ENCODE peak calls at places on chromosomes 13 and 19, in six cellular contexts. One of them, this sample, is unnamed.

GRCh38 chr13:99386911-99387788 is 80.0 kb upstream of the GPR183 start:
- DNase-seq in left ventricle myocardium inferior: peak
- DNase-seq in epithelial cell of esophagus: peak
- DNase-seq in fibroblast of lung: no peak
- DNase-seq in fibroblast of the aortic adventitia: no peak
- DNase-seq in breast epithelium: no peak
- DNase-seq in this sample: peak

GRCh38 chr13:112740502-112741131 is 50.8 kb downstream of the ATP11A start:
- DNase-seq in left ventricle myocardium inferior: peak
- DNase-seq in epithelial cell of esophagus: peak
- DNase-seq in fibroblast of lung: peak
- DNase-seq in fibroblast of the aortic adventitia: peak
- DNase-seq in breast epithelium: peak
- DNase-seq in this sample: no peak

GRCh38 chr19:19292607-19293006 is 19.5 kb upstream of the TM6SF2 start:
- DNase-seq in left ventricle myocardium inferior: no peak
- DNase-seq in epithelial cell of esophagus: no peak
- DNase-seq in fibroblast of lung: no peak
- DNase-seq in fibroblast of the aortic adventitia: no peak
- DNase-seq in breast epithelium: no peak
- DNase-seq in this sample: no peak

GRCh38 chr13:50303963-50304721 is 288.9 kb downstream of the KCNRG start:
- DNase-seq in left ventricle myocardium inferior: no peak
- DNase-seq in epithelial cell of esophagus: no peak
- DNase-seq in fibroblast of lung: no peak
- DNase-seq in fibroblast of the aortic adventitia: no peak
- DNase-seq in breast epithelium: no peak
- DNase-seq in this sample: no peak

GRCh38 chr13:29799041-29799440 is 51.4 kb downstream of the UBL3 start:
- DNase-seq in left ventricle myocardium inferior: no peak
- DNase-seq in epithelial cell of esophagus: no peak
- DNase-seq in fibroblast of lung: no peak
- DNase-seq in fibroblast of the aortic adventitia: no peak
- DNase-seq in breast epithelium: no peak
- DNase-seq in this sample: no peak

GRCh38 chr19:41297628-41298326 is 12.2 kb upstream of the CCDC97 start:
- DNase-seq in left ventricle myocardium inferior: no peak
- DNase-seq in epithelial cell of esophagus: no peak
- DNase-seq in fibroblast of lung: no peak
- DNase-seq in fibroblast of the aortic adventitia: no peak
- DNase-seq in breast epithelium: no peak
- DNase-seq in this sample: no peak

GRCh38 chr13:98829541-98829940 is 77.1 kb upstream of the SLC15A1 start:
- DNase-seq in left ventricle myocardium inferior: no peak
- DNase-seq in epithelial cell of esophagus: no peak
- DNase-seq in fibroblast of lung: no peak
- DNase-seq in fibroblast of the aortic adventitia: no peak
- DNase-seq in breast epithelium: no peak
- DNase-seq in this sample: no peak

GRCh38 chr13:27666951-27667350 is 45.3 kb downstream of the POLR1D start:
- DNase-seq in left ventricle myocardium inferior: no peak
- DNase-seq in epithelial cell of esophagus: no peak
- DNase-seq in fibroblast of lung: no peak
- DNase-seq in fibroblast of the aortic adventitia: no peak
- DNase-seq in breast epithelium: no peak
- DNase-seq in this sample: no peak

GRCh38 chr13:28031220-28031903 is 42.9 kb upstream of the URAD start:
- DNase-seq in left ventricle myocardium inferior: peak
- DNase-seq in epithelial cell of esophagus: no peak
- DNase-seq in fibroblast of lung: no peak
- DNase-seq in fibroblast of the aortic adventitia: no peak
- DNase-seq in breast epithelium: peak
- DNase-seq in this sample: no peak

GRCh38 chr13:78610381-78610883 is 7.1 kb upstream of the POU4F1 start:
- DNase-seq in left ventricle myocardium inferior: no peak
- DNase-seq in epithelial cell of esophagus: peak
- DNase-seq in fibroblast of lung: peak
- DNase-seq in fibroblast of the aortic adventitia: peak
- DNase-seq in breast epithelium: no peak
- DNase-seq in this sample: no peak

GRCh38 chr19:38194061-38194701 is 29.8 kb downstream of the DPF1 start:
- DNase-seq in left ventricle myocardium inferior: no peak
- DNase-seq in epithelial cell of esophagus: peak
- DNase-seq in fibroblast of lung: no peak
- DNase-seq in fibroblast of the aortic adventitia: no peak
- DNase-seq in breast epithelium: no peak
- DNase-seq in this sample: no peak

GRCh38 chr19:12496480-12496879 is 11.9 kb upstream of the ZNF709 start:
- DNase-seq in left ventricle myocardium inferior: no peak
- DNase-seq in epithelial cell of esophagus: no peak
- DNase-seq in fibroblast of lung: no peak
- DNase-seq in fibroblast of the aortic adventitia: no peak
- DNase-seq in breast epithelium: no peak
- DNase-seq in this sample: no peak

GRCh38 chr19:12494260-12494860 is 9.7 kb upstream of the ZNF709 start:
- DNase-seq in left ventricle myocardium inferior: no peak
- DNase-seq in epithelial cell of esophagus: no peak
- DNase-seq in fibroblast of lung: no peak
- DNase-seq in fibroblast of the aortic adventitia: no peak
- DNase-seq in breast epithelium: no peak
- DNase-seq in this sample: no peak

GRCh38 chr19:12497032-12497431 is 12.4 kb upstream of the ZNF709 start:
- DNase-seq in left ventricle myocardium inferior: no peak
- DNase-seq in epithelial cell of esophagus: no peak
- DNase-seq in fibroblast of lung: no peak
- DNase-seq in fibroblast of the aortic adventitia: no peak
- DNase-seq in breast epithelium: no peak
- DNase-seq in this sample: no peak

GRCh38 chr19:12495002-12495802 is 10.6 kb upstream of the ZNF709 start:
- DNase-seq in left ventricle myocardium inferior: peak
- DNase-seq in epithelial cell of esophagus: peak
- DNase-seq in fibroblast of lung: peak
- DNase-seq in fibroblast of the aortic adventitia: peak
- DNase-seq in breast epithelium: peak
- DNase-seq in this sample: peak
- TF ChIP-seq CTCF in left ventricle myocardium inferior: peak
- TF ChIP-seq CTCF in epithelial cell of esophagus: peak
- TF ChIP-seq CTCF in fibroblast of lung: peak
- TF ChIP-seq CTCF in fibroblast of the aortic adventitia: peak
- TF ChIP-seq CTCF in breast epithelium: no peak
- TF ChIP-seq CTCF in this sample: peak

GRCh38 chr13:85265296-85265695 is 533.9 kb downstream of the SLITRK6 start:
- DNase-seq in left ventricle myocardium inferior: no peak
- DNase-seq in epithelial cell of esophagus: peak
- DNase-seq in fibroblast of lung: no peak
- DNase-seq in fibroblast of the aortic adventitia: no peak
- DNase-seq in breast epithelium: no peak
- DNase-seq in this sample: no peak

GRCh38 chr13:85266771-85267170 is 532.4 kb downstream of the SLITRK6 start:
- DNase-seq in left ventricle myocardium inferior: no peak
- DNase-seq in epithelial cell of esophagus: no peak
- DNase-seq in fibroblast of lung: no peak
- DNase-seq in fibroblast of the aortic adventitia: no peak
- DNase-seq in breast epithelium: no peak
- DNase-seq in this sample: no peak

GRCh38 chr13:85260896-85261295 is 538.3 kb downstream of the SLITRK6 start:
- DNase-seq in left ventricle myocardium inferior: no peak
- DNase-seq in epithelial cell of esophagus: no peak
- DNase-seq in fibroblast of lung: no peak
- DNase-seq in fibroblast of the aortic adventitia: no peak
- DNase-seq in breast epithelium: no peak
- DNase-seq in this sample: no peak

GRCh38 chr13:85266331-85266730 is 532.9 kb downstream of the SLITRK6 start:
- DNase-seq in left ventricle myocardium inferior: no peak
- DNase-seq in epithelial cell of esophagus: peak
- DNase-seq in fibroblast of lung: no peak
- DNase-seq in fibroblast of the aortic adventitia: no peak
- DNase-seq in breast epithelium: no peak
- DNase-seq in this sample: no peak

GRCh38 chr13:85261757-85262346 is 537.4 kb downstream of the SLITRK6 start:
- DNase-seq in left ventricle myocardium inferior: no peak
- DNase-seq in epithelial cell of esophagus: peak
- DNase-seq in fibroblast of lung: no peak
- DNase-seq in fibroblast of the aortic adventitia: no peak
- DNase-seq in breast epithelium: no peak
- DNase-seq in this sample: no peak
- TF ChIP-seq CTCF in left ventricle myocardium inferior: no peak
- TF ChIP-seq CTCF in epithelial cell of esophagus: peak
- TF ChIP-seq CTCF in fibroblast of lung: peak
- TF ChIP-seq CTCF in fibroblast of the aortic adventitia: peak
- TF ChIP-seq CTCF in breast epithelium: no peak
- TF ChIP-seq CTCF in this sample: peak

DNA sequence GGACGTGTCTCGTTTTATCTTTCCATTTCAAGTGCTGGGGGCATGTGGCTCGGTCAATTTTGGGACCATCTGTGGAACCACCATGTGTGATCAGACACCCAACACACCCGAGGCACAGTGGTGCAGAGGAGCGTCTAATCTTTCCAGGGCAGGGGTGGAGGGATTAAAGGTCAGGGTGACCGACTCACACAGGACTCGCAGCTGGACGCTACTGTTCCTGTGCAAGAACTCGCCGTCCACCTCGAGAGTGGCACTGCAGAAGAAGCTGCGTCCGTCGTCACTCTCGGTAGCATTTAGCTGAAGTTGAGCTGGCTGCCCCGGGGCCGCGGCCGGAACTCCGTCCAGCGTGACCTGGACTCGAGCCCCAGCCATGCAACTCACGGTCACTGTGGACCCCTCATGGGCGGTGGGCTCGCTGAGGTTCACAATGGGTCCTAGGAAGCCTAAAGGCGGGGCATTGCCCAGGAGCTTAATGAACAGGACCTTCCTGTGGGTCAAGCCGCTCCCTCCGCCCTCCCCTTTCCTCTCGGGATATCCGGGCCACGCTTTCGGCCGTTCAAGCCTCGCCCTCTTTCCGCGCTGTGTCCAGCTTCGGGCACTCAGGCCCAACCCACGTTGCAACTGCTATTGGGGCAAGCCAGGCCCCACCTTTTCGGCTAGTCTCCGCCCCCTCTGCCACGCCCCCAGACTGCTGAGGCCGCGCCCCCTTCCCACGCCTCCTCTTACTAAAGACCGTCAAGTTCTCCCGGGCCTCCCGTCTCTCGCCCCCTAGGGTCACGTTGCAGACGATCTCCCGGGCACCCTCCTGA is 1.2 kb upstream of the RAVER1 start:
- DNase-seq in left ventricle myocardium inferior: peak
- DNase-seq in epithelial cell of esophagus: peak
- DNase-seq in fibroblast of lung: peak
- DNase-seq in fibroblast of the aortic adventitia: peak
- DNase-seq in breast epithelium: peak
- DNase-seq in this sample: peak
- TF ChIP-seq CTCF in left ventricle myocardium inferior: no peak
- TF ChIP-seq CTCF in epithelial cell of esophagus: no peak
- TF ChIP-seq CTCF in fibroblast of lung: no peak
- TF ChIP-seq CTCF in fibroblast of the aortic adventitia: peak
- TF ChIP-seq CTCF in breast epithelium: no peak
- TF ChIP-seq CTCF in this sample: peak

GRCh38 chr19:50720921-50721291 is 1.3 kb upstream of the SHANK1 start:
- DNase-seq in left ventricle myocardium inferior: no peak
- DNase-seq in epithelial cell of esophagus: peak
- DNase-seq in fibroblast of lung: no peak
- DNase-seq in fibroblast of the aortic adventitia: peak
- DNase-seq in breast epithelium: no peak
- DNase-seq in this sample: no peak
- TF ChIP-seq CTCF in left ventricle myocardium inferior: no peak
- TF ChIP-seq CTCF in epithelial cell of esophagus: no peak
- TF ChIP-seq CTCF in fibroblast of lung: peak
- TF ChIP-seq CTCF in fibroblast of the aortic adventitia: no peak
- TF ChIP-seq CTCF in breast epithelium: no peak
- TF ChIP-seq CTCF in this sample: no peak

This sample was measured in progenitor cell of endocrine pancreas.